ENCODE peak calls at places on chromosome 21, in eight cellular contexts. H is GM12878, X is K562, T is HCT116, Z is GM23338, N is Panc1, M is upper lobe of left lung, G is HepG2. J is an unnamed sample. For H3K4me1, the result is how much of the 10 kb centered on the place peaks cover.

GRCh38 chr21:31873275-31873695 is 465 bp downstream of the HUNK start:
- ATAC-seq in T (no peak), N (peak), G (peak), X (no peak), M (no peak), Z (peak), H (no peak), J (peak)

GRCh38 chr21:42056468-42056867 is 14.6 kb upstream of the UMODL1 start:
- ATAC-seq in T (no peak), G (no peak), H (no peak), M (no peak), X (no peak), N (no peak), Z (no peak), J (no peak)

GRCh38 chr21:15706686-15707085 is 23.1 kb upstream of the USP25 start:
- ATAC-seq in T (peak), M (peak), G (no peak), X (no peak), N (no peak), H (no peak), Z (no peak), J (peak)

GRCh38 chr21:42892582-42892930 is 553 bp upstream of the NDUFV3 start:
- ATAC-seq in G (peak), T (peak), H (peak), N (peak), Z (peak), M (peak), X (peak), J (peak)

GRCh38 chr21:21200103-21200938 is 202.1 kb downstream of the NCAM2 start:
- ATAC-seq in Z (no peak), G (no peak), T (no peak), N (no peak), M (peak), H (no peak), X (peak), J (peak)

GRCh38 chr21:15219866-15220265 is 155.1 kb upstream of the NRIP1 start:
- ATAC-seq in M (peak), X (no peak), Z (no peak), N (no peak), T (no peak), H (no peak), G (no peak), J (no peak)

GRCh38 chr21:38280446-38280845 is 23.7 kb downstream of the KCNJ15 start:
- ATAC-seq in N (no peak), X (no peak), Z (no peak), H (no peak), G (no peak), T (no peak), M (no peak), J (no peak)

GRCh38 chr21:20040768-20041167 is 957.4 kb upstream of the NCAM2 start:
- ATAC-seq in Z (peak), G (no peak), N (no peak), H (no peak), M (no peak), T (no peak), X (no peak), J (no peak)

GRCh38 chr21:15441060-15441493 is 288.7 kb upstream of the USP25 start:
- ATAC-seq in Z (peak), N (no peak), X (no peak), T (no peak), H (peak), M (no peak), G (peak), J (no peak)

GRCh38 chr21:16241500-16241963 is 511.8 kb downstream of the USP25 start:
- ATAC-seq in H (no peak), M (no peak), G (no peak), Z (peak), T (no peak), X (no peak), N (no peak), J (no peak)

GRCh38 chr21:15138475-15138874 is 73.7 kb upstream of the NRIP1 start:
- ATAC-seq in G (no peak), H (no peak), X (no peak), M (no peak), T (no peak), Z (no peak), N (no peak), J (no peak)

GRCh38 chr21:40373760-40374159 is 473.2 kb downstream of the DSCAM start:
- ATAC-seq in G (no peak), H (no peak), T (no peak), Z (no peak), M (no peak), N (no peak), X (no peak), J (no peak)

GRCh38 chr21:38773108-38774061 is 32.3 kb upstream of the ETS2 start:
- ATAC-seq in M (no peak), H (peak), X (no peak), T (peak), N (peak), Z (no peak), G (no peak), J (peak)

GRCh38 chr21:40047993-40048730 is 180.9 kb downstream of the PCP4 start:
- ATAC-seq in Z (no peak), X (no peak), H (no peak), M (no peak), N (no peak), G (no peak), T (no peak), J (peak)

GRCh38 chr21:37074195-37074510 is 1.1 kb downstream of the TTC3 start:
- ATAC-seq in M (no peak), Z (no peak), N (no peak), X (peak), G (peak), H (peak), T (no peak), J (no peak)

GRCh38 chr21:38244885-38245869 is 11.6 kb upstream of the KCNJ15 start:
- ATAC-seq in N (no peak), Z (no peak), T (no peak), M (no peak), X (no peak), G (no peak), H (peak), J (no peak)

GRCh38 chr21:25509862-25510261 is 97.4 kb downstream of the MRPL39 start:
- ATAC-seq in T (no peak), N (no peak), G (no peak), H (peak), M (no peak), X (no peak), Z (no peak), J (no peak)

GRCh38 chr21:42770717-42771502 is 108.4 kb downstream of the WDR4 start:
- ATAC-seq in M (no peak), T (no peak), N (no peak), Z (no peak), H (no peak), G (no peak), X (no peak), J (no peak)

GRCh38 chr21:17195965-17196364 is 316.9 kb upstream of the CXADR start:
- ATAC-seq in M (no peak), N (no peak), T (no peak), Z (no peak), X (no peak), G (no peak), H (no peak), J (no peak)

GRCh38 chr21:38824124-38824822 is 18.5 kb downstream of the ETS2 start:
- ATAC-seq in M (no peak), H (no peak), X (no peak), G (peak), T (no peak), Z (no peak), N (peak), J (peak)

GRCh38 chr21:26715878-26716506 is 129.2 kb downstream of the ADAMTS1 start:
- ATAC-seq in H (peak), G (peak), M (peak), N (peak), T (peak), Z (peak), X (peak), J (peak)

GRCh38 chr21:41245509-41246135 is 71.0 kb upstream of the FAM3B start:
- ATAC-seq in T (no peak), N (no peak), H (no peak), X (no peak), M (no peak), G (no peak), Z (peak), J (no peak)

GRCh38 chr21:14737922-14738321 is 191.8 kb upstream of the SAMSN1 start:
- ATAC-seq in M (peak), H (peak), G (peak), Z (no peak), X (peak), T (peak), N (no peak), J (no peak)

GRCh38 chr21:46489162-46489663 is 30.5 kb downstream of the DIP2A start:
- ATAC-seq in T (no peak), H (no peak), N (no peak), X (peak), Z (peak), G (no peak), M (peak), J (no peak)

GRCh38 chr21:8993943-8994639 is 1527.3 kb upstream of the TPTE start:
- ATAC-seq in M (no peak), Z (no peak), N (peak), H (no peak), T (peak), X (peak), G (no peak), J (no peak)

GRCh38 chr21:27526451-27526850 is 559.6 kb upstream of the ADAMTS5 start:
- ATAC-seq in X (no peak), G (no peak), T (no peak), N (no peak), M (no peak), Z (no peak), H (no peak), J (no peak)

GRCh38 chr21:46621457-46622182 is 13.9 kb upstream of the PRMT2 start:
- ATAC-seq in G (peak), Z (no peak), H (no peak), M (no peak), N (no peak), T (no peak), X (no peak), J (no peak)

GRCh38 chr21:39456665-39457064 is 4.9 kb downstream of the SH3BGR start:
- ATAC-seq in Z (peak), H (peak), M (no peak), X (no peak), G (peak), N (no peak), T (peak), J (no peak)

GRCh38 chr21:38567577-38568360 is 69.5 kb upstream of the ERG start:
- ATAC-seq in X (no peak), T (no peak), M (no peak), H (no peak), N (no peak), Z (peak), G (no peak), J (no peak)

DNA sequence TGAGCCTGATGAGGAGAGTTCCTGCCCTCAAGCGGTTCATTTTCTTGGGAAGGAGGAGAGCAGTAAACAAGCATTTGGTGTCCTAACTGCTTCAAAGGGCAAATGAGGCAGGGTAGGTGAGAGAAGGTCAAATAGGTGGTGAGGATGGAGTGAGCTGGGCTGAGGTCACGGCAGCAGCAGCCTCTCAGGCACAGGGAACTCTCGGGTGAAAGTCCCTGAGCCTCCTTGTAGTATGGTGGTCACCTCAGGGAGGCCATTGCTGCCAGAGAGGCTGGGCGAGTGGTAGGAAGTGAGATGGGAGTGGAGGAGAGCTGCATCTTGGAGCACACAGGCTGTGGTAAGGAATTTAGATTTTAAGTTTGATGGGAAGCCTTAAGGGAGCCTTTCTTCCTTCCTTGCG is 4.0 kb downstream of the ADARB1 start:
- ATAC-seq in T (no peak), Z (no peak), M (no peak), G (no peak), N (no peak), H (no peak), X (no peak), J (no peak)
- H3K4me1 ChIP-seq in T (under half), Z (under half), M (half or more), G (under half), N (under half), H (under half), X (under half), J (half or more)

GRCh38 chr21:43958364-43959158 is 53.5 kb upstream of the TRAPPC10 start:
- ATAC-seq in X (no peak), G (no peak), T (no peak), M (no peak), N (no peak), H (peak), Z (no peak), J (no peak)
- TF ChIP-seq POLR2AphosphoS5 in X (no peak), G (no peak), T (no peak), M (no peak), N (no peak), H (no peak), Z (no peak), J (no peak)

GRCh38 chr21:34924194-34924593 is 124.9 kb downstream of the RUNX1 start:
- ATAC-seq in X (no peak), M (no peak), N (no peak), Z (no peak), T (no peak), G (no peak), H (no peak), J (no peak)
- H3K4me1 ChIP-seq in X (under half), M (under half), N (under half), Z (under half), T (under half), G (under half), H (under half), J (under half)

DNA sequence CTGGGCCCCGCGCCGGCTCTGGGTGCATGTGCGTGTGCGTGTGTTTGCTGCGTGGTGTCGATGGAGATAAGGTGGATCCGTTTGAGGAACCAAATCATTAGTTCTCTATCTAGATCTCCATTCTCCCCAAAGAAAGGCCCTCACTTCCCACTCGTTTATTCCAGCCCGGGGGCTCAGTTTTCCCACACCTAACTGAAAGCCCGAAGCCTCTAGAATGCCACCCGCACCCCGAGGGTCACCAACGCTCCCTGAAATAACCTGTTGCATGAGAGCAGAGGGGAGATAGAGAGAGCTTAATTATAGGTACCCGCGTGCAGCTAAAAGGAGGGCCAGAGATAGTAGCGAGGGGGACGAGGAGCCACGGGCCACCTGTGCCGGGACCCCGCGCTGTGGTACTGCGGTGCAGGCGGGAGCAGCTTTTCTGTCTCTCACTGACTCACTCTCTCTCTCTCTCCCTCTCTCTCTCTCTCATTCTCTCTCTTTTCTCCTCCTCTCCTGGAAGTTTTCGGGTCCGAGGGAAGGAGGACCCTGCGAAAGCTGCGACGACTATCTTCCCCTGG is 644 bp downstream of the OLIG2 start:
- ATAC-seq in H (no peak), M (no peak), T (no peak), X (no peak), N (no peak), G (no peak), Z (no peak), J (no peak)
- TF ChIP-seq POLR2AphosphoS5 in H (no peak), M (no peak), T (no peak), X (no peak), N (no peak), G (no peak), Z (no peak), J (no peak)

DNA sequence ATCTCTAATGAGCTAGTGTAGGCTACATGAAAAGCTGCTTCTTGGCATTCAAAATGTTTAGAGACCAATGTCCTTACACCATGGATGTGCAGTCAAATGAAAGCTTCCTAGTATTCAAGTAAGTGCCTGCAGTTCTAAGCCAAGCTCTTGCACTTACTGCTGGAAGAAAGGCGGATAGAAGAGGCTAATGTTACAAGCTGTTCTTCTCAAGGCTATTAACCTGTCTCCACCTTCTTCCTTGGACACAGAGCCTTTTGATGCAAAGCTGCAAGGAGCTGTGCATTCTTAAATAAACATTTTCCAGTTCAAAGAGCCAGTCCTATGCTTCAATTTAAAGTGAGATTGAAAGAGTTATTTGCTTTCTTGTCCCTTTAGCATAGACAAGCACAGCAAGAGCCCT is 167.9 kb upstream of the RUNX1 start:
- ATAC-seq in H (no peak), N (no peak), X (no peak), G (no peak), M (no peak), Z (no peak), T (peak), J (no peak)
- H3K4me1 ChIP-seq in H (under half), N (under half), X (under half), G (under half), M (under half), Z (under half), T (under half), J (under half)